ENCODE peak calls at places on chromosomes 6 and 20, in seven cellular contexts. L is type B pancreatic cell; C is fibroblast of pulmonary artery; S is uterus; R is PC-3; Z is activated CD8-positive, alpha-beta T cell treated with anti-CD3 and anti-CD28 coated beads for 36 hours; T is HFF-Myc. E is an unnamed sample.
A peak's percentile ranks its signal among the peaks of the same experiment; 100 is the strongest.

GRCh38 chr6:29568021-29568420 is 8.5 kb upstream of the UBD start:
- DNase-seq in C (no peak), S (no peak), Z (no peak), R (no peak), T (peak; percentile 36), L (no peak), E (no peak)

GRCh38 chr20:2708073-2708415 is 15.5 kb downstream of the EBF4 start:
- DNase-seq in S (no peak), C (no peak), T (no peak), L (no peak), R (no peak), Z (no peak), E (no peak)

GRCh38 chr6:133947302-133947900 is 5.6 kb upstream of the TBPL1 start:
- DNase-seq in L (no peak), S (no peak), T (no peak), Z (no peak), C (no peak), R (no peak), E (no peak)

GRCh38 chr20:22456109-22456508 is 128.3 kb downstream of the FOXA2 start:
- DNase-seq in T (no peak), L (no peak), S (no peak), R (no peak), C (no peak), Z (no peak), E (no peak)

GRCh38 chr6:151131346-151131745 is 108.4 kb upstream of the AKAP12 start:
- DNase-seq in S (no peak), R (no peak), T (no peak), C (no peak), L (no peak), Z (no peak), E (no peak)

GRCh38 chr20:62743777-62744317 is 35.2 kb downstream of the NTSR1 start:
- DNase-seq in Z (no peak), T (no peak), L (no peak), R (no peak), S (no peak), C (no peak), E (no peak)

GRCh38 chr6:170160031-170160627 is 130.7 kb downstream of the DLL1 start:
- DNase-seq in T (no peak), L (no peak), S (no peak), Z (peak; percentile 36), C (no peak), R (no peak), E (no peak)

GRCh38 chr6:148235446-148235845 is 107.2 kb upstream of the SASH1 start:
- DNase-seq in L (no peak), C (no peak), Z (no peak), S (no peak), R (peak; percentile 18), T (peak; percentile 16), E (no peak)

GRCh38 chr20:22863881-22864280 is 171.2 kb upstream of the SSTR4 start:
- DNase-seq in Z (no peak), S (no peak), L (no peak), C (no peak), T (no peak), R (no peak), E (no peak)

GRCh38 chr6:126127662-126128061 is 141.3 kb downstream of the TRMT11 start:
- DNase-seq in L (no peak), R (peak; percentile 17), C (no peak), S (no peak), Z (no peak), T (no peak), E (peak; percentile 12)

GRCh38 chr20:41654292-41654691 is 36.1 kb upstream of the CHD6 start:
- DNase-seq in C (no peak), T (no peak), R (no peak), L (no peak), Z (no peak), S (no peak), E (no peak)

GRCh38 chr20:23091741-23092408 is 5.8 kb upstream of the CD93 start:
- DNase-seq in S (no peak), T (no peak), Z (no peak), R (no peak), C (no peak), L (no peak), E (no peak)

GRCh38 chr6:148869589-148869988 is 122.8 kb downstream of the UST start:
- DNase-seq in S (no peak), C (peak; percentile 80), R (peak; percentile 96), T (peak; percentile 77), Z (no peak), L (no peak), E (peak; percentile 56)

GRCh38 chr20:9349256-9349655 is 165.1 kb upstream of the LAMP5 start:
- DNase-seq in C (no peak), L (no peak), Z (no peak), T (no peak), R (no peak), S (no peak), E (peak; percentile 65)

GRCh38 chr20:9353916-9354276 is 160.5 kb upstream of the LAMP5 start:
- DNase-seq in Z (no peak), R (no peak), S (no peak), L (no peak), C (peak; percentile 72), T (no peak), E (no peak)

GRCh38 chr20:9352740-9353139 is 161.7 kb upstream of the LAMP5 start:
- DNase-seq in Z (no peak), T (no peak), C (no peak), R (no peak), L (no peak), S (no peak), E (no peak)

GRCh38 chr20:9354579-9354978 is 159.8 kb upstream of the LAMP5 start:
- DNase-seq in S (no peak), T (no peak), C (no peak), Z (no peak), R (no peak), L (no peak), E (no peak)

GRCh38 chr20:9353180-9353915 is 161.0 kb upstream of the LAMP5 start:
- DNase-seq in R (no peak), Z (no peak), T (no peak), L (no peak), S (no peak), C (peak; percentile 6), E (no peak)
- TF ChIP-seq CTCF in R (no peak), Z (no peak), T (no peak), L (no peak), S (no peak), C (no peak), E (no peak)

GRCh38 chr6:32068867-32069266 is 30.7 kb downstream of the CYP21A2 start:
- DNase-seq in L (no peak), S (no peak), R (no peak), T (no peak), C (no peak), Z (no peak), E (no peak)

GRCh38 chr6:32060966-32061655 is 22.9 kb downstream of the CYP21A2 start:
- DNase-seq in T (no peak), Z (no peak), R (no peak), S (no peak), L (no peak), C (no peak), E (no peak)

GRCh38 chr6:32069460-32069859 is 31.2 kb downstream of the CYP21A2 start:
- DNase-seq in C (no peak), R (no peak), L (no peak), S (no peak), Z (no peak), T (no peak), E (no peak)

GRCh38 chr6:32069878-32070515 is 31.8 kb downstream of the CYP21A2 start:
- DNase-seq in Z (no peak), R (no peak), C (no peak), S (no peak), L (no peak), T (no peak), E (no peak)

GRCh38 chr6:32064706-32065105 is 26.5 kb downstream of the CYP21A2 start:
- DNase-seq in T (no peak), L (no peak), C (no peak), S (no peak), R (no peak), Z (no peak), E (no peak)
- TF ChIP-seq CTCF in T (no peak), L (no peak), C (no peak), S (no peak), R (no peak), Z (no peak), E (no peak)

GRCh38 chr20:10560681-10561080 is 113.1 kb downstream of the JAG1 start:
- DNase-seq in R (peak; percentile 46), S (no peak), C (no peak), Z (no peak), L (no peak), T (no peak), E (no peak)

GRCh38 chr20:10556519-10557083 is 117.2 kb downstream of the JAG1 start:
- DNase-seq in L (no peak), Z (no peak), T (no peak), C (peak; percentile 17), S (no peak), R (no peak), E (no peak)

GRCh38 chr20:10557685-10558084 is 116.1 kb downstream of the JAG1 start:
- DNase-seq in T (no peak), Z (no peak), C (no peak), R (no peak), S (no peak), L (no peak), E (no peak)

GRCh38 chr20:10559266-10559665 is 114.5 kb downstream of the JAG1 start:
- DNase-seq in C (no peak), R (peak; percentile 76), S (no peak), L (no peak), T (no peak), Z (no peak), E (no peak)

GRCh38 chr20:10558635-10559187 is 115.1 kb downstream of the JAG1 start:
- DNase-seq in C (peak; percentile 95), L (no peak), S (no peak), R (peak; percentile 92), Z (peak; percentile 86), T (peak; percentile 71), E (no peak)
- TF ChIP-seq CTCF in C (peak; percentile 33), L (no peak), S (no peak), R (no peak), Z (no peak), T (no peak), E (no peak)

DNA sequence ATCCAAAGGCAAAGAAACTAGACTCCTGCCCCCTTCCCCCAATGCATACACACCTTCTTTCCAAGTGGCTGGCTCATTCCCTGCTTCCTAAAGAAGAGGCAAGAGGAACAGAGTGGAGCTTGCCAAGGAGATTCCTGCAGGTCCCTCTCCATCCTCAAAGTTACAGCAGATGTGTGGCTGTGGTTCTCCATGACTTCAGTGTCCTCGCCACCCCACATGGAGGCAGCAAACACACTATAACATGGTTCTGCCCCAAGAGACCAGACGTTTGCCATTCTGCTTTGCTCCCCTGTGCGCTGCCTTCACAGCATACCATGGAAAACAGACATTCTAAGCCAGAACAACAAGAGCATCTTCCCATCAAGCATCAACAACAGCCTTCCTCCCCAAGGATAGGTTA is 84.4 kb downstream of the BACH2 start:
- DNase-seq in T (no peak), L (no peak), Z (peak; percentile 36), C (no peak), R (no peak), S (no peak), E (no peak)
- TF ChIP-seq CTCF in T (no peak), L (no peak), Z (peak; percentile 9), C (no peak), R (no peak), S (no peak), E (peak; percentile 33)

GRCh38 chr20:53258741-53259140 is 286.6 kb downstream of the TSHZ2 start:
- DNase-seq in R (peak; percentile 15), C (no peak), S (no peak), L (no peak), T (no peak), Z (no peak), E (no peak)
- TF ChIP-seq CTCF in R (no peak), C (no peak), S (no peak), L (no peak), T (no peak), Z (no peak), E (no peak)

E was measured in A673.